ENCODE peak calls at places on chromosomes 4 and X, in ten cellular contexts. B, L, C, N, Q, I, Y, T, G and S are unnamed samples.
A peak's percentile ranks its signal among the peaks of the same experiment; 100 is the strongest.

GRCh38 chr4:91681544-91681943 is 622.2 kb upstream of the GRID2 start:
- DNase-seq in N (no peak), L (peak; percentile 32), I (no peak), T (no peak), B (no peak), G (no peak), Q (no peak), C (no peak), Y (no peak), S (no peak)

GRCh38 chr4:110631582-110632505 is 9.0 kb upstream of the PITX2 start:
- DNase-seq in C (peak; percentile 7), I (no peak), Q (peak; percentile 89), T (peak; percentile 30), B (no peak), G (peak; percentile 1), Y (peak; percentile 84), L (peak; percentile 68), N (no peak), S (no peak)

GRCh38 chr4:107122736-107123135 is 86.6 kb upstream of the DKK2 start:
- DNase-seq in B (no peak), L (no peak), T (no peak), C (no peak), N (no peak), G (no peak), Q (no peak), I (no peak), Y (no peak), S (no peak)

GRCh38 chr4:95267081-95267480 is 281.7 kb downstream of the UNC5C start:
- DNase-seq in T (no peak), I (no peak), B (no peak), C (no peak), G (no peak), L (no peak), Q (peak; percentile 24), N (no peak), Y (no peak), S (no peak)

GRCh38 chr4:100289530-100289888 is 99.2 kb upstream of the DDIT4L start:
- DNase-seq in I (no peak), B (no peak), N (no peak), Y (no peak), L (no peak), C (no peak), Q (no peak), T (no peak), G (no peak), S (no peak)

GRCh38 chrX:151984328-151984727 is 9.9 kb upstream of the GABRE start:
- DNase-seq in B (no peak), Q (no peak), T (no peak), Y (no peak), G (no peak), C (no peak), N (no peak), I (no peak), L (no peak), S (no peak)

GRCh38 chrX:16788477-16788876 is 2.2 kb downstream of the TXLNG start:
- DNase-seq in L (no peak), I (no peak), N (no peak), T (no peak), Q (no peak), G (no peak), Y (no peak), B (no peak), C (no peak), S (no peak)

GRCh38 chrX:153647461-153648357 is 706 bp downstream of the DUSP9 start:
- DNase-seq in B (no peak), C (no peak), I (no peak), N (no peak), Y (no peak), Q (no peak), L (no peak), G (no peak), T (no peak), S (no peak)

GRCh38 chrX:24117288-24117687 is 32.2 kb upstream of the ZFX start:
- DNase-seq in N (no peak), C (no peak), Y (no peak), T (no peak), G (no peak), L (no peak), Q (peak; percentile 76), I (peak; percentile 1), B (no peak), S (no peak)

GRCh38 chrX:152428089-152428488 is 23.0 kb downstream of the GABRA3 start:
- DNase-seq in N (no peak), T (no peak), G (no peak), L (no peak), Q (no peak), I (no peak), Y (no peak), C (no peak), B (no peak), S (no peak)

GRCh38 chrX:112527903-112528302 is 151.8 kb downstream of the LHFPL1 start:
- DNase-seq in N (no peak), Y (no peak), Q (no peak), C (no peak), L (no peak), B (no peak), I (no peak), G (no peak), T (no peak), S (no peak)

GRCh38 chr4:4386296-4386735 is 586 bp upstream of the NSG1 start:
- DNase-seq in C (no peak), G (peak; percentile 77), I (no peak), N (no peak), L (no peak), Y (no peak), T (peak; percentile 11), Q (no peak), B (no peak), S (no peak)

GRCh38 chrX:53084043-53084570 is 1.9 kb downstream of the TSPYL2 start:
- DNase-seq in B (no peak), I (no peak), Y (no peak), C (no peak), N (no peak), G (no peak), Q (no peak), L (no peak), T (no peak), S (no peak)

GRCh38 chr4:182277402-182277801 is 34.2 kb downstream of the TENM3 start:
- DNase-seq in B (no peak), Y (no peak), L (no peak), I (no peak), G (no peak), T (no peak), N (no peak), Q (no peak), C (no peak), S (no peak)

GRCh38 chr4:18691431-18692200 is 670.1 kb upstream of the LCORL start:
- DNase-seq in B (no peak), T (no peak), C (no peak), G (no peak), I (no peak), L (no peak), N (no peak), Q (no peak), Y (no peak), S (no peak)

GRCh38 chr4:2276581-2277325 is 14.8 kb upstream of the MXD4 start:
- DNase-seq in B (no peak), Q (no peak), I (no peak), N (no peak), T (no peak), G (no peak), L (no peak), C (no peak), Y (no peak), S (no peak)